ENCODE peak calls at places on chromosomes 11 and 22, in five cellular contexts. E, U, H, J and X are unnamed samples.

GRCh38 chr11:104118105-104118762 is 45.7 kb downstream of the PDGFD start:
- DNase-seq in E (no peak), U (no peak), H (no peak), J (no peak), X (no peak)

GRCh38 chr11:72578541-72578940 is 95.7 kb downstream of the PDE2A start:
- DNase-seq in E (no peak), U (no peak), H (no peak), J (no peak), X (no peak)

GRCh38 chr22:24060375-24060788 is 49.3 kb downstream of the CABIN1 start:
- DNase-seq in E (no peak), U (no peak), H (no peak), J (peak; percentile 91), X (no peak)

GRCh38 chr11:66745356-66746235 is 16.6 kb upstream of the SPTBN2 start:
- DNase-seq in E (peak; percentile 44), U (no peak), H (no peak), J (no peak), X (no peak)

GRCh38 chr11:102986815-102987214 is 31.3 kb upstream of the MMP13 start:
- DNase-seq in E (no peak), U (no peak), H (no peak), J (peak; percentile 45), X (no peak)

GRCh38 chr11:3145206-3145520 is 19.9 kb downstream of the OSBPL5 start:
- DNase-seq in E (no peak), U (no peak), H (no peak), J (no peak), X (no peak)

GRCh38 chr22:28810839-28811491 is 10.6 kb upstream of the XBP1 start:
- DNase-seq in E (no peak), U (no peak), H (no peak), J (no peak), X (no peak)

GRCh38 chr11:33919645-33920044 is 27.8 kb upstream of the LMO2 start:
- DNase-seq in E (no peak), U (no peak), H (no peak), J (no peak), X (no peak)

GRCh38 chr22:23764931-23765881 is 2.4 kb downstream of the C22orf15 start:
- DNase-seq in E (no peak), U (no peak), H (no peak), J (no peak), X (no peak)

GRCh38 chr11:25211635-25212251 is 714.9 kb downstream of the LUZP2 start:
- DNase-seq in E (peak; percentile 57), U (no peak), H (no peak), J (no peak), X (no peak)

GRCh38 chr11:70066136-70066520 is 12.0 kb upstream of the ANO1 start:
- DNase-seq in E (no peak), U (no peak), H (no peak), J (no peak), X (no peak)

GRCh38 chr11:67668191-67668551 is 6.3 kb downstream of the ALDH3B2 start:
- DNase-seq in E (no peak), U (no peak), H (no peak), J (no peak), X (no peak)

GRCh38 chr11:111793863-111794262 is 27.7 kb upstream of the PPP2R1B start:
- DNase-seq in E (no peak), U (no peak), H (no peak), J (peak; percentile 83), X (no peak)

GRCh38 chr11:124736738-124737137 is 3.0 kb upstream of the NRGN start:
- DNase-seq in E (no peak), U (no peak), H (no peak), J (no peak), X (no peak)

GRCh38 chr11:73308963-73309960 is 1.2 kb downstream of the ARHGEF17 start:
- DNase-seq in E (peak; percentile 93), U (peak; percentile 81), H (no peak), J (peak; percentile 95), X (peak; percentile 65)

GRCh38 chr22:41094036-41094435 is 1.6 kb downstream of the EP300 start:
- DNase-seq in E (no peak), U (no peak), H (no peak), J (peak; percentile 37), X (no peak)

GRCh38 chr11:64152841-64153691 is 12.8 kb downstream of the MACROD1 start:
- DNase-seq in E (peak; percentile 80), U (peak; percentile 80), H (no peak), J (peak; percentile 35), X (peak; percentile 58)

GRCh38 chr11:75022759-75023396 is 34.1 kb downstream of the NEU3 start:
- DNase-seq in E (peak; percentile 88), U (peak; percentile 89), H (peak; percentile 83), J (peak; percentile 90), X (peak; percentile 73)

GRCh38 chr11:19187101-19187500 is 14.7 kb downstream of the CSRP3 start:
- DNase-seq in E (no peak), U (no peak), H (no peak), J (peak; percentile 37), X (no peak)

GRCh38 chr22:27198518-27199035 is 541.2 kb downstream of the MIAT start:
- DNase-seq in E (no peak), U (no peak), H (no peak), J (no peak), X (no peak)

GRCh38 chr11:57315491-57315890 is 9.3 kb downstream of the TNKS1BP1 start:
- DNase-seq in E (no peak), U (peak; percentile 48), H (no peak), J (no peak), X (no peak)

GRCh38 chr11:122709042-122709760 is 53.7 kb downstream of the UBASH3B start:
- DNase-seq in E (peak; percentile 12), U (no peak), H (no peak), J (peak; percentile 70), X (no peak)

GRCh38 chr11:122714021-122714420 is 58.5 kb downstream of the UBASH3B start:
- DNase-seq in E (no peak), U (no peak), H (no peak), J (no peak), X (no peak)

GRCh38 chr11:122714484-122714883 is 59.0 kb downstream of the UBASH3B start:
- DNase-seq in E (no peak), U (no peak), H (no peak), J (no peak), X (no peak)

GRCh38 chr11:122711362-122711761 is 55.8 kb downstream of the UBASH3B start:
- DNase-seq in E (no peak), U (no peak), H (no peak), J (no peak), X (no peak)

DNA sequence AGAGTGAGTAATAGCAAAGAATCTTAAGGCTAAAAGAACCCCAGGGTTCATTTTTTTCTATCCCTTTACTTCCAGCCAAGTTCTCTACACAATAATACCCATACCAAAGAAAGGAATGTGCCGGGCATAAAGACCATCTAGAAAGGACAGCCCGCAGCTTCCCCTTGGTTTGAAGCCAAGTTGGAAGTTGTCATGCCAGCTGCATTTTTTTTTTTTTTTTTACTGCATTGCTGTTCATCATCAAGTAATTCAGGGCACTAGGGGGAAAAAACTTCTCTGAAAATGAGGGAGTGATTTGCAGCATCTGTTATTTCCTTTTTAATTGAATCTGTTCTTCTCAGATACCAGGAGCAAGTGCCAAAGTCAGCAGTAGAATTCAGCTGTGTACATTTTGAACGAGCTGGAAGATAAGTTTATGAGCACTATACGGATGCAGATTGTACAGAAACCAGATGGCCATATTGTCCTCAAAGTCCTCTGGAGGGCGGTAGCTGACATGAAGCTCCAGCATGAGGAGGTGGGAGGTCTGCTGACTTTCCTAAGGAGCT is 56.4 kb downstream of the UBASH3B start:
- DNase-seq in E (no peak), U (no peak), H (no peak), J (peak; percentile 56), X (no peak)
- TF ChIP-seq CTCF in E (no peak), U (no peak), H (peak; percentile 21), J (no peak), X (no peak)

DNA sequence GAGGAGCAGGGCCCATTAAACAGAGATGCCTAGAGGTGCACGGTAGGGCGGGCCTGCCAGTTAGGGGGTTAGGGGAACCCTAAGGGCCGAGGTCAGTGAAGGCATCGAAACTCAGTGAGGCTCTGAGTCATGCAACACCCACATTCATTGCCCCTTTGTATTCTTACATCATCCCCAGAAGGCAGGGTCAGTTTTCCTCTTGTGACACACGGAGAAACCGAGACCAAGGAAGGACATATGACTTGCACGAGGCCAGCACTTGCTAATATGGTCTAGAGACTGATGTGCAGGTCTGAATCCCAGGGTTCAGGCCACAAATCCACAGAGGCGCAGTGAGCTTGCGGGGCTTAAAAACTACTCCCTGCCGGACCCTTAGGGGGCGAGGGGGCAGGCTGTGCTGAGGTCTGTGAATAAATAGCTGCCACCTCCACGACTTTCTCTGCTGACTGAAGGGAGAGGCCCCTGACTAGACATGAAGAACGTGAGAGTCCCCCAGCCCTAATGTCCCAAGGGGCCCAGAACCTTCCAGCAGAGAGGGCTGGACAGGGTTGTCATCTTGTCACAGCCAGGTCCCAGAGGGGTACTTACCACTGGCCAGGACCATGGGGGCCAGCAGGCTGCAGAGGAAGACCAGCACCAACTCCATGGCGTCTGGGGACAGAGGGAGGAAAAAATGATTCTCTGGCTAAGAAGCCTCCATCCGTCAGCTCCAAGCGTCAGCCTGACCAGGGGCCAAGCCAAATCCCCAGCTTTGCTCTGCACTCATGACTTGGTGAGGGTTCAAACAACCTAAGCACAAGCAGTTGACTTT is 17.8 kb upstream of the FXYD2 start:
- DNase-seq in E (no peak), U (no peak), H (no peak), J (no peak), X (no peak)
- TF ChIP-seq CTCF in E (no peak), U (no peak), H (no peak), J (no peak), X (no peak)

GRCh38 chr11:119583585-119583984 is 145.4 kb downstream of the NECTIN1 start:
- DNase-seq in E (no peak), U (no peak), H (no peak), J (no peak), X (no peak)
- TF ChIP-seq CTCF in E (no peak), U (peak; percentile 33), H (peak; percentile 51), J (peak; percentile 11), X (peak; percentile 26)

GRCh38 chr11:129348813-129349212 is 26.8 kb upstream of the BARX2 start:
- DNase-seq in E (no peak), U (no peak), H (no peak), J (no peak), X (no peak)
- TF ChIP-seq CTCF in E (no peak), U (no peak), H (no peak), J (no peak), X (no peak)

GRCh38 chr11:29162490-29162889 is 854.3 kb downstream of the KCNA4 start:
- DNase-seq in E (no peak), U (no peak), H (no peak), J (peak; percentile 29), X (no peak)

GRCh38 chr11:29161216-29161615 is 855.6 kb downstream of the KCNA4 start:
- DNase-seq in E (no peak), U (no peak), H (no peak), J (peak; percentile 35), X (no peak)

GRCh38 chr11:29159552-29160465 is 857.0 kb downstream of the KCNA4 start:
- DNase-seq in E (peak; percentile 71), U (peak; percentile 70), H (peak; percentile 19), J (peak; percentile 87), X (peak; percentile 30)
- TF ChIP-seq CTCF in E (peak; percentile 78), U (peak; percentile 55), H (peak; percentile 76), J (peak; percentile 85), X (peak; percentile 76)

GRCh38 chr22:47190957-47191323 is 428.5 kb downstream of the TBC1D22A start:
- DNase-seq in E (no peak), U (no peak), H (no peak), J (no peak), X (no peak)
- TF ChIP-seq CTCF in E (no peak), U (no peak), H (no peak), J (no peak), X (no peak)